ENCODE peak calls at places on chromosome 19, in five cellular contexts. H, Q, R, M and D are unnamed samples.

GRCh38 chr19:33552928-33553279 is 31.3 kb upstream of the PEPD start:
- DNase-seq in H (no peak), Q (no peak), R (peak; percentile 14), M (no peak), D (no peak)

GRCh38 chr19:47230122-47230920 is 678 bp downstream of the BBC3 start:
- DNase-seq in H (no peak), Q (peak; percentile 75), R (peak; percentile 89), M (peak; percentile 89), D (peak; percentile 86)

GRCh38 chr19:3722443-3723109 is 14.4 kb downstream of the TJP3 start:
- DNase-seq in H (no peak), Q (no peak), R (peak; percentile 79), M (peak; percentile 89), D (no peak)

GRCh38 chr19:961866-962620 is 22.1 kb upstream of the WDR18 start:
- DNase-seq in H (no peak), Q (peak; percentile 77), R (no peak), M (peak; percentile 66), D (no peak)

GRCh38 chr19:48760514-48761221 is 5.3 kb downstream of the FGF21 start:
- DNase-seq in H (no peak), Q (peak; percentile 34), R (no peak), M (no peak), D (no peak)

GRCh38 chr19:2072757-2073551 is 21.9 kb upstream of the MKNK2 start:
- DNase-seq in H (no peak), Q (no peak), R (no peak), M (no peak), D (no peak)

GRCh38 chr19:10835754-10836477 is at the start of gene TMED1:
- DNase-seq in H (peak; percentile 97), Q (peak; percentile 100), R (peak; percentile 96), M (peak; percentile 100), D (peak; percentile 94)

GRCh38 chr19:42323852-42324654 is 1.4 kb upstream of the MEGF8 start:
- DNase-seq in H (no peak), Q (peak; percentile 54), R (peak; percentile 71), M (peak; percentile 55), D (peak; percentile 49)

GRCh38 chr19:20259615-20260014 is 92.6 kb downstream of the ZNF486 start:
- DNase-seq in H (no peak), Q (no peak), R (no peak), M (no peak), D (no peak)

GRCh38 chr19:35013047-35013819 is 13.1 kb downstream of the GRAMD1A start:
- DNase-seq in H (no peak), Q (peak; percentile 65), R (peak; percentile 89), M (peak; percentile 87), D (peak; percentile 79)

GRCh38 chr19:18768046-18768771 is 22.9 kb downstream of the COMP start:
- DNase-seq in H (no peak), Q (no peak), R (no peak), M (no peak), D (no peak)

GRCh38 chr19:3178377-3178972 is at the start of gene S1PR4:
- DNase-seq in H (no peak), Q (no peak), R (no peak), M (peak; percentile 85), D (peak; percentile 83)

GRCh38 chr19:42143341-42144234 is 11.3 kb upstream of the POU2F2 start:
- DNase-seq in H (no peak), Q (peak; percentile 60), R (no peak), M (no peak), D (no peak)

GRCh38 chr19:1106841-1107654 is 3.3 kb downstream of the GPX4 start:
- DNase-seq in H (no peak), Q (peak; percentile 82), R (no peak), M (no peak), D (peak; percentile 44)

GRCh38 chr19:41957838-41958366 is 1.2 kb downstream of the RABAC1 start:
- DNase-seq in H (peak; percentile 46), Q (peak; percentile 90), R (peak; percentile 78), M (peak; percentile 87), D (peak; percentile 56)

GRCh38 chr19:18436651-18437478 is 1.1 kb downstream of the ISYNA1 start:
- DNase-seq in H (no peak), Q (peak; percentile 85), R (no peak), M (peak; percentile 95), D (peak; percentile 74)

GRCh38 chr19:48630289-48631036 is 6.7 kb downstream of the DBP start:
- DNase-seq in H (no peak), Q (peak; percentile 63), R (peak; percentile 66), M (peak; percentile 81), D (no peak)

GRCh38 chr19:46718157-46718933 is 1.4 kb upstream of the PRKD2 start:
- DNase-seq in H (no peak), Q (peak; percentile 36), R (peak; percentile 56), M (peak; percentile 90), D (peak; percentile 79)

GRCh38 chr19:44694184-44694579 is 4.8 kb upstream of the CEACAM16 start:
- DNase-seq in H (no peak), Q (peak; percentile 18), R (no peak), M (no peak), D (peak; percentile 14)

GRCh38 chr19:1053176-1054101 is 13.5 kb upstream of the ARHGAP45 start:
- DNase-seq in H (no peak), Q (no peak), R (no peak), M (no peak), D (no peak)

GRCh38 chr19:53865918-53866696 is 1.6 kb upstream of the MYADM start:
- DNase-seq in H (no peak), Q (peak; percentile 95), R (peak; percentile 75), M (peak; percentile 82), D (peak; percentile 63)

GRCh38 chr19:4983346-4984105 is 14.6 kb downstream of the KDM4B start:
- DNase-seq in H (no peak), Q (no peak), R (no peak), M (no peak), D (no peak)
- H3K27ac ChIP-seq in H (no peak overlapping the region), Q (no peak overlapping the region), R (no peak overlapping the region), M (no peak overlapping the region), D (no peak overlapping the region)

GRCh38 chr19:43634068-43634467 is 5.6 kb downstream of the CADM4 start:
- DNase-seq in H (no peak), Q (no peak), R (no peak), M (no peak), D (no peak)
- H3K27ac ChIP-seq in H (no peak overlapping the region), Q (no peak overlapping the region), R (no peak overlapping the region), M (no peak overlapping the region), D (no peak overlapping the region)

GRCh38 chr19:16098821-16099220 is 12.9 kb upstream of the RAB8A start:
- DNase-seq in H (no peak), Q (no peak), R (no peak), M (no peak), D (no peak)
- H3K27ac ChIP-seq in H (no peak overlapping the region), Q (peak overlapping the region; percentile 24), R (no peak overlapping the region), M (no peak overlapping the region), D (no peak overlapping the region)

DNA sequence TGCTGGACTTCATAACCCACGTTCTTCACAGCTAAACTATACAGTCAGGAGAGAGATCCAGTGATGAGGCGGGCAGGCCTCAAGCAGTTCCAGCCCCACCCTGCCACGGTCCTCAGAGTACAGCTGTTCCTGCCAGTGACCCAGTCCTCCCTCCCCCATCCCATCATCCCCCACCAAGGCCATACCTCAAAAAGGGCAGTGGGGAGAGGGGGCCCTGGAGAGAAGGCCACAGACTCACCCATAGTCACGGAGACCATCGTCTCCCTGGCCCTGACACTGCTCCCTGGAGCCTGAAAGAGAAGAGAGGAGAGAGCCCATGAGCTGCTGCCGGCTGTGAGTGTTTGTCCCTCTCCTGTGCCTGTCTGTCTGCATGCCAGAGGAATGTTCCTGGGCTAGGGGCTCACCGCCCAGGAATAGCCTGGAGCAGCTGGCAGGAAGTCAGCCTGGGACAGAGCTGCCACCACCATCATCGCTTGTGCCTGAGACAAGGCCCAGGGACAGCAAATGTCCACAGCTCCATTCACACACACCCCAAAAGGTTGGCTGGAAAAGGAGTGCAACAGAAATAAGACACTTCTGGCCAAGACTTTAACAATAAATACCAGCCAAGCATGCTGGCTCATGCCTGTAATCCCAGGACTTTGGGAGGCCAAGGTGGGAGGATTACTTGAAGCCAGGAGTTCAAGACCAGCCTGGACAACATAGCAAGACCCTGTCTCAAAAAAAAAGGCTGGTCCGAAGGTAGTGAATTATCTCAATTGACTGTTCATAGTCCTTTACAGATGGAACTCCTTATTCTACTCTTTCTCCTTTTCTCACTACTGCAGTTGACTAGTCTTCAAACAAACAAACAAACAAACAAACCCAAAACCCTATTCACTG is 6.4 kb downstream of the C19orf47 start:
- DNase-seq in H (no peak), Q (peak; percentile 57), R (no peak), M (no peak), D (no peak)
- H3K27ac ChIP-seq in H (peak overlapping the region; percentile 11), Q (peak overlapping the region; percentile 75), R (no peak overlapping the region), M (no peak overlapping the region), D (no peak overlapping the region)

GRCh38 chr19:57802269-57802668 is 12.4 kb downstream of the ZNF552 start:
- DNase-seq in H (no peak), Q (no peak), R (no peak), M (no peak), D (no peak)
- H3K27ac ChIP-seq in H (peak overlapping the region; percentile 39), Q (peak overlapping the region; percentile 51), R (no peak overlapping the region), M (no peak overlapping the region), D (no peak overlapping the region)

GRCh38 chr19:51125421-51126075 is 842 bp downstream of the SIGLEC9 start:
- DNase-seq in H (no peak), Q (no peak), R (no peak), M (no peak), D (no peak)
- H3K27ac ChIP-seq in H (no peak overlapping the region), Q (no peak overlapping the region), R (peak overlapping the region; percentile 39), M (no peak overlapping the region), D (no peak overlapping the region)

GRCh38 chr19:6510618-6511017 is 8.5 kb upstream of the TUBB4A start:
- DNase-seq in H (no peak), Q (no peak), R (no peak), M (no peak), D (no peak)

GRCh38 chr19:6503407-6504201 is 1.5 kb upstream of the TUBB4A start:
- DNase-seq in H (no peak), Q (no peak), R (no peak), M (no peak), D (no peak)

GRCh38 chr19:6514926-6515325 is 12.8 kb upstream of the TUBB4A start:
- DNase-seq in H (no peak), Q (no peak), R (no peak), M (no peak), D (no peak)

DNA sequence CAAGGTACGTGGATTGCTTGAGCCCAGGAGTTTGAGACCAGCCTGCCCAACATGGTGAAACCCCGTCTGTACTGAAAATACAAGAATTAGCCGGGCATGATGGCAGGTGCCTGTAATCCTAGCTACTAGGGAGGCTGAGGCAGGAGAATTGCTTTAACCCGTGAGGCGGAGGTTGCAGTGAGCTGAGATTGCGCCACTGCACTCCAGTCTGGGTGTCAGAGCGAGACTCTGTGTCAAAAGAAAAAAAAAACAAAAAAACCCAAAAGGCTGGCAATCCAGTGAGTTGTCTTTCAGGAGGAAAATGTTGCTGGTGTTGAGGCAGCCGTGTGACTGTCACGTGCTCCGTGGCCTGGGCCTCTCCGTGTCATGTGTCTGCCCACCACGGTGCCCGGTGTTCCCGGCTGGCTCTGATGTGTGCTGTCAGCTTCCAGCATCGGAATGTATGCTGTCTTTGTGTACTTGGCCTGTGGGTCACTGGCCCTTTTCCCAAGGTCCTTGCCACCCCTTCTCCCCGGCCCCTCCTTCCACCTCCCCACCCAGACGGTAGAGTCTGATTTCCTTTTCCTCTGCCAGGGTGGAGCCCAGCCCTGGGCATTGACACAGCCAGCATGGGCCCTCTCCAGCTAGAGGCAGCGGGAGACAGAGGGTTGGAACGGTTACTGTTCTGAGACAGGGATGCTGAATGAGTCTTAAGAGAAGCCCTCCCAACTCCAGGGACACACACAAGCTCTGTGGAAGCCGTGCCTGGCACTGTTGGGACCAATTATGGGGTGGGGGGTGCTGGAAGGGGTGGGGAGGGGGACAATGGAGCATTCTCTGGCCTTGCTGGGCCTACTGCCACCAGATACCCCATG is 7.2 kb upstream of the TUBB4A start:
- DNase-seq in H (no peak), Q (peak; percentile 40), R (peak; percentile 72), M (no peak), D (no peak)
- H3K27ac ChIP-seq in H (no peak overlapping the region), Q (no peak overlapping the region), R (peak overlapping the region; percentile 82), M (no peak overlapping the region), D (no peak overlapping the region)